ENCODE peak calls at places on chromosome 13, in four cellular contexts. G, W, L and F are unnamed samples.

GRCh38 chr13:47508518-47509228 is 492.4 kb downstream of the SUCLA2 start:
- DNase-seq in G (no peak), W (no peak), L (no peak), F (no peak)

GRCh38 chr13:97856001-97856675 is 97.3 kb upstream of the IPO5 start:
- DNase-seq in G (no peak), W (no peak), L (peak; percentile 36), F (no peak)

GRCh38 chr13:113053376-113053775 is 52.2 kb upstream of the F7 start:
- DNase-seq in G (no peak), W (no peak), L (no peak), F (no peak)

GRCh38 chr13:67772807-67773453 is 542.8 kb upstream of the PCDH9 start:
- DNase-seq in G (no peak), W (no peak), L (no peak), F (no peak)

GRCh38 chr13:33125821-33126570 is 109.8 kb downstream of the KL start:
- DNase-seq in G (peak; percentile 98), W (no peak), L (peak; percentile 94), F (no peak)

GRCh38 chr13:31209172-31209818 is 9.5 kb downstream of the B3GLCT start:
- DNase-seq in G (no peak), W (no peak), L (peak; percentile 67), F (no peak)

GRCh38 chr13:19862511-19863313 is 737 bp downstream of the ZMYM5 start:
- DNase-seq in G (peak; percentile 1), W (peak; percentile 56), L (peak; percentile 16), F (peak; percentile 51)

GRCh38 chr13:112693831-112694497 is 4.1 kb downstream of the ATP11A start:
- DNase-seq in G (peak; percentile 34), W (no peak), L (peak; percentile 77), F (no peak)

GRCh38 chr13:95087746-95088305 is 213.4 kb downstream of the ABCC4 start:
- DNase-seq in G (peak; percentile 43), W (no peak), L (peak; percentile 78), F (no peak)

GRCh38 chr13:107809125-107809524 is 406.2 kb downstream of the LIG4 start:
- DNase-seq in G (no peak), W (no peak), L (peak; percentile 30), F (no peak)

GRCh38 chr13:43285891-43286602 is 262.7 kb downstream of the DNAJC15 start:
- DNase-seq in G (peak; percentile 25), W (no peak), L (no peak), F (no peak)

GRCh38 chr13:45196622-45197021 is 4.2 kb downstream of the KCTD4 start:
- DNase-seq in G (peak; percentile 36), W (no peak), L (peak; percentile 25), F (no peak)

GRCh38 chr13:110129539-110130186 is 177.3 kb downstream of the COL4A1 start:
- DNase-seq in G (no peak), W (no peak), L (no peak), F (no peak)

GRCh38 chr13:53198699-53199098 is 170.1 kb downstream of the OLFM4 start:
- DNase-seq in G (no peak), W (no peak), L (no peak), F (no peak)

GRCh38 chr13:100392709-100393630 is 195.6 kb downstream of the GGACT start:
- DNase-seq in G (peak; percentile 100), W (no peak), L (peak; percentile 100), F (peak; percentile 28)